ENCODE peak calls at places on chromosome 21, in ten cellular contexts. E is tibial nerve; M is A549; L is ovary; G is lung; X is SJSA1; C is Peyer's patch; V is naive thymus-derived CD4-positive, alpha-beta T cell; J is colonic mucosa; K is IMR-90. N is an unnamed sample.

GRCh38 chr21:45085700-45086099 is 11.3 kb downstream of the ADARB1 start:
- DNase-seq in C (no peak), G (no peak), L (no peak), J (no peak), K (no peak), E (no peak), M (no peak), X (no peak), V (no peak), N (no peak)

GRCh38 chr21:31872452-31873274 is at the start of gene HUNK:
- DNase-seq in E (no peak), L (peak; percentile 22), J (peak; percentile 68), C (peak; percentile 54), G (peak; percentile 46), X (peak; percentile 70), V (no peak), M (peak; percentile 28), K (peak; percentile 54), N (no peak)

GRCh38 chr21:37683396-37684114 is 232.7 kb downstream of the KCNJ6 start:
- DNase-seq in V (no peak), K (no peak), L (no peak), C (no peak), X (no peak), J (no peak), M (no peak), E (no peak), G (no peak), N (no peak)

GRCh38 chr21:21828130-21828529 is 829.9 kb downstream of the NCAM2 start:
- DNase-seq in X (no peak), V (no peak), C (no peak), L (no peak), K (no peak), M (no peak), G (no peak), J (no peak), E (no peak), N (no peak)

GRCh38 chr21:46058339-46059145 is 39.4 kb upstream of the COL6A2 start:
- DNase-seq in K (no peak), L (no peak), V (no peak), J (no peak), X (no peak), E (no peak), G (no peak), C (peak; percentile 25), M (no peak), N (no peak)

GRCh38 chr21:36949171-36950141 is 17.0 kb downstream of the HLCS start:
- DNase-seq in L (no peak), X (no peak), G (no peak), M (no peak), K (no peak), E (no peak), C (no peak), V (no peak), J (no peak), N (no peak)

GRCh38 chr21:39849014-39849655 is 18.1 kb upstream of the PCP4 start:
- DNase-seq in E (no peak), V (no peak), M (no peak), J (no peak), L (no peak), G (no peak), X (no peak), K (no peak), C (no peak), N (no peak)

GRCh38 chr21:46096596-46096981 is 1.3 kb upstream of the COL6A2 start:
- DNase-seq in M (no peak), V (no peak), C (no peak), K (no peak), J (no peak), E (peak; percentile 3), X (no peak), G (no peak), L (peak; percentile 12), N (no peak)

GRCh38 chr21:16076465-16076864 is 346.7 kb downstream of the USP25 start:
- DNase-seq in L (no peak), K (no peak), J (no peak), V (no peak), M (no peak), X (no peak), G (no peak), E (no peak), C (no peak), N (no peak)

GRCh38 chr21:33419538-33420123 is 16.4 kb downstream of the IFNGR2 start:
- DNase-seq in C (no peak), K (peak; percentile 76), V (no peak), M (peak; percentile 62), G (no peak), J (no peak), L (no peak), E (peak; percentile 51), X (no peak), N (no peak)

GRCh38 chr21:44867999-44868700 is 5.3 kb downstream of the PTTG1IP start:
- DNase-seq in E (no peak), X (no peak), V (peak; percentile 60), M (no peak), G (no peak), C (peak; percentile 49), K (no peak), J (no peak), L (no peak), N (peak; percentile 74)

GRCh38 chr21:34822957-34823356 is 154.2 kb downstream of the CLIC6 start:
- DNase-seq in E (no peak), L (no peak), J (peak; percentile 12), K (peak; percentile 68), V (no peak), G (no peak), X (no peak), C (peak; percentile 64), M (no peak), N (no peak)

DNA sequence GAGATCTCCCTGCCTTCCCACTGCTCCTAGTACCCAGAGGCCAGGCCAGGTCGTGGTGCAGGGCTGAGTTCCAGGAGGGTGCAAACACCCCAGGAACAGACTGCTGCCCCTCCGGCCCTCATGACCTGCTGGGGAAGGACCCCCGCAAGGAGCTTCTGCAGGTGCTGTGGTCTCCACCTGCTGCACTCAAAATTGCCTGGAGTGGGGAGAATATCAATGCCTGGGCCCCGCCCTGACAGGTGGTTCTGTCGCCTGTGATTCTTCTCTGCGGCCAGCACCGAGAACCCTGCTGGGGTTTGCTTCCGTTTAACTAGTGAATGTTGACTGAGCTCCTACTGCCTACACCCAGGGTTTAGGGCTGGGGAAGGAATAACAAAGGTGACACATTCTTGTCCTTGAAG is 2.1 kb upstream of the TFF3 start:
- DNase-seq in M (no peak), J (peak; percentile 77), K (no peak), C (peak; percentile 63), V (no peak), G (no peak), X (no peak), L (no peak), E (no peak), N (no peak)
- H3K4me1 ChIP-seq in M (no peaks in the 10 kb centered on the region), J (no peaks in the 10 kb centered on the region), K (no peaks in the 10 kb centered on the region), C (no peaks in the 10 kb centered on the region), V (no peaks in the 10 kb centered on the region), G (peaks cover 4% of the 10 kb centered on the region), X (peaks cover 22% of the 10 kb centered on the region), L (no peaks in the 10 kb centered on the region), E (no peaks in the 10 kb centered on the region), N (peaks cover 5% of the 10 kb centered on the region)

GRCh38 chr21:38805282-38806152 is at the start of gene ETS2:
- DNase-seq in G (peak; percentile 95), E (peak; percentile 74), V (peak; percentile 59), L (peak; percentile 92), K (peak; percentile 92), M (peak; percentile 93), J (peak; percentile 94), X (peak; percentile 83), C (peak; percentile 94), N (peak; percentile 59)
- H3K27ac ChIP-seq in G (peak within 1 kb of the TSS; percentile 98), E (peak within 1 kb of the TSS; percentile 89), V (peak within 1 kb of the TSS; percentile 70), L (peak within 1 kb of the TSS; percentile 93), K (peak within 1 kb of the TSS; percentile 91), M (peak within 1 kb of the TSS; percentile 99), J (peak within 1 kb of the TSS; percentile 95), X (peak within 1 kb of the TSS; percentile 50), C (peak within 1 kb of the TSS; percentile 98), N (peak within 1 kb of the TSS; percentile 59)

GRCh38 chr21:26655466-26655865 is 82.4 kb upstream of the CYYR1 start:
- DNase-seq in V (no peak), C (no peak), M (no peak), J (no peak), K (no peak), X (no peak), G (no peak), L (no peak), E (no peak), N (no peak)

GRCh38 chr21:26659181-26659580 is 86.1 kb upstream of the CYYR1 start:
- DNase-seq in L (no peak), X (no peak), K (no peak), E (no peak), M (no peak), C (no peak), V (no peak), G (no peak), J (no peak), N (no peak)

GRCh38 chr21:26652891-26653290 is 79.8 kb upstream of the CYYR1 start:
- DNase-seq in E (no peak), C (no peak), V (no peak), J (no peak), K (no peak), X (no peak), M (no peak), G (no peak), L (no peak), N (no peak)

GRCh38 chr21:26653431-26653830 is 80.3 kb upstream of the CYYR1 start:
- DNase-seq in M (no peak), K (no peak), C (no peak), J (no peak), G (no peak), L (no peak), V (no peak), X (no peak), E (no peak), N (no peak)
- H3K9me3 ChIP-seq in M (no peaks in the 10 kb centered on the region), K (no peaks in the 10 kb centered on the region), C (no peaks in the 10 kb centered on the region), J (no peaks in the 10 kb centered on the region), G (no peaks in the 10 kb centered on the region), L (no peaks in the 10 kb centered on the region), V (no peaks in the 10 kb centered on the region), X (no peaks in the 10 kb centered on the region), E (no peaks in the 10 kb centered on the region), N (no peaks in the 10 kb centered on the region)

DNA sequence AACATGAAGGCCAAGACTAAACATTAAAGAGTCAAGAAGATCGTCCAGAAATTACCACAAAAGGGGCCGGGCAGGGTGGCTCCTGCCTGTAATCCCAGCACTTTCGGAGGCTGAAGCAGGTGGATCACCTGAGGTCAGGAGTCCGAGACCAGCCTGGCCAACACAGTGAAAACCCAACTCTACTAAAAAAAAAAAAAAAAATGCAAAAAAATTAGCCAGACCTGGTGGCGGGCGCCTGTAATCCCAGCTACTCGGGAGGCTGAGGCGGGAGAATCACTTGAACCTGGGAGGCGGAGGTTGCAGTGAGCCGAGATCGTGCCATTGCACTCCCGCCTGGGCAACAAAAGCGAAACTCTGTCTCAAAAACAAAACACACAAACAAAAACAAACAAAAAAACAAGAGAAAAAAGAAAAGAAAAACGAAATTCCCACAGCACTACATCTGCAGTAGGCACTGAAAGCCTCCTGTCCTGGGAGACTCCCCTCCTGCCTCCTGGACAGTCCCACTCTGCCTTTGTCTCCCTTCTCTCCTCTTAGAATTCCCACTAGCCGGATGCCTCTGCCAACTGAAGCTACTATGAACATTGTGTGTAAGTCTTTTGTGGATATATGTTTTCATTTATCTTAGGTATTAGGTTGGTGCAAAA is 17.7 kb upstream of the RIPK4 start:
- DNase-seq in M (no peak), X (no peak), V (no peak), E (no peak), L (no peak), K (no peak), C (no peak), G (no peak), J (no peak), N (no peak)
- H3K4me1 ChIP-seq in M (peaks cover 19% of the 10 kb centered on the region), X (peaks cover 24% of the 10 kb centered on the region), V (no peaks in the 10 kb centered on the region), E (no peaks in the 10 kb centered on the region), L (no peaks in the 10 kb centered on the region), K (no peaks in the 10 kb centered on the region), C (no peaks in the 10 kb centered on the region), G (no peaks in the 10 kb centered on the region), J (peaks cover 4% of the 10 kb centered on the region), N (peaks cover 9% of the 10 kb centered on the region)

N was measured in CD4-positive, alpha-beta memory T cell.